ENCODE peak calls at places on chromosomes 13 and 19, in six cellular contexts. K is right atrium auricular region, N is aorta, L is pancreas, T is vagina, Q is transverse colon. V is an unnamed sample. For H3K4me1, the result is how much of the 10 kb centered on the place peaks cover.

GRCh38 chr19:6423499-6424189 is 967 bp downstream of the KHSRP start:
- DNase-seq in N (peak), L (peak), Q (peak), K (peak), T (no peak), V (peak)

GRCh38 chr19:6394831-6395230 is 1.9 kb upstream of the GTF2F1 start:
- DNase-seq in T (no peak), N (no peak), K (no peak), L (no peak), Q (no peak), V (no peak)

GRCh38 chr13:112968380-112968909 is 569 bp upstream of the MCF2L start:
- DNase-seq in K (no peak), N (no peak), T (no peak), L (peak), Q (peak), V (peak)

GRCh38 chr19:6509118-6509971 is 7.2 kb upstream of the TUBB4A start:
- DNase-seq in T (no peak), L (peak), Q (no peak), K (no peak), N (peak), V (peak)

GRCh38 chr19:58330458-58330857 is 3.7 kb downstream of the ZSCAN22 start:
- DNase-seq in T (no peak), Q (no peak), N (no peak), L (no peak), K (no peak), V (no peak)

GRCh38 chr13:49220035-49220855 is at the start of gene MLNR:
- DNase-seq in K (peak), L (no peak), T (no peak), Q (no peak), N (no peak), V (peak)

GRCh38 chr19:4069331-4069959 is 2.7 kb upstream of the ZBTB7A start:
- DNase-seq in L (no peak), T (no peak), N (peak), Q (peak), K (no peak), V (peak)

GRCh38 chr19:19134687-19135158 is 3.6 kb downstream of the TMEM161A start:
- DNase-seq in K (no peak), N (no peak), Q (no peak), T (no peak), L (peak), V (peak)

GRCh38 chr19:57248646-57249045 is 8.2 kb downstream of the ZNF805 start:
- DNase-seq in Q (no peak), L (no peak), K (no peak), N (no peak), T (peak), V (no peak)

GRCh38 chr19:51207747-51208146 is 17.1 kb upstream of the CD33 start:
- DNase-seq in Q (no peak), N (no peak), T (no peak), L (no peak), K (no peak), V (no peak)

GRCh38 chr13:112828082-112828699 is 138.4 kb downstream of the ATP11A start:
- DNase-seq in Q (no peak), K (no peak), N (no peak), L (no peak), T (no peak), V (no peak)

GRCh38 chr19:42048992-42049391 is 21.0 kb downstream of the GRIK5 start:
- DNase-seq in K (no peak), N (no peak), L (no peak), T (no peak), Q (peak), V (no peak)

GRCh38 chr13:37413161-37413560 is 185.4 kb downstream of the POSTN start:
- DNase-seq in T (no peak), K (no peak), L (no peak), N (no peak), Q (no peak), V (no peak)

GRCh38 chr19:29445246-29445645 is 80.5 kb upstream of the VSTM2B start:
- DNase-seq in Q (no peak), T (peak), L (no peak), K (no peak), N (no peak), V (no peak)

GRCh38 chr13:56424246-56424645 is 716.5 kb upstream of the PRR20A start:
- DNase-seq in L (no peak), T (no peak), N (no peak), K (no peak), Q (no peak), V (no peak)

GRCh38 chr19:56291857-56292256 is 19.3 kb downstream of the EDDM13 start:
- DNase-seq in N (no peak), L (no peak), Q (no peak), K (no peak), T (no peak), V (no peak)

GRCh38 chr13:98797456-98797855 is 45.0 kb upstream of the SLC15A1 start:
- DNase-seq in K (peak), T (no peak), Q (no peak), N (no peak), L (no peak), V (no peak)

GRCh38 chr13:112450118-112450517 is 74.0 kb downstream of the SPACA7 start:
- DNase-seq in T (no peak), N (no peak), K (no peak), L (no peak), Q (no peak), V (no peak)

GRCh38 chr19:17686027-17686511 is 2.1 kb downstream of the UNC13A start:
- DNase-seq in L (no peak), K (no peak), Q (no peak), T (no peak), N (no peak), V (peak)

GRCh38 chr13:114100446-114101320 is 31.7 kb downstream of the RASA3 start:
- DNase-seq in N (peak), K (peak), T (no peak), Q (peak), L (peak), V (no peak)

GRCh38 chr13:67841071-67841470 is 610.9 kb upstream of the PCDH9 start:
- DNase-seq in K (no peak), N (no peak), L (no peak), T (no peak), Q (no peak), V (no peak)

GRCh38 chr19:14127929-14128509 is 8.4 kb downstream of the ASF1B start:
- DNase-seq in K (no peak), T (no peak), N (no peak), L (no peak), Q (no peak), V (peak)

GRCh38 chr19:18948976-18949356 is 7.9 kb upstream of the HOMER3 start:
- DNase-seq in T (no peak), N (no peak), K (no peak), Q (no peak), L (no peak), V (no peak)

GRCh38 chr13:44421853-44422525 is 48.4 kb downstream of the SERP2 start:
- DNase-seq in L (no peak), Q (no peak), T (peak), K (no peak), N (no peak), V (no peak)

GRCh38 chr13:32165791-32166190 is 134.2 kb downstream of the FRY start:
- DNase-seq in Q (no peak), L (no peak), T (no peak), K (no peak), N (no peak), V (peak)

GRCh38 chr13:42355841-42356575 is 84.1 kb downstream of the AKAP11 start:
- DNase-seq in Q (no peak), T (no peak), L (no peak), K (no peak), N (no peak), V (no peak)

GRCh38 chr19:14916848-14917247 is 24.4 kb upstream of the OR7C2 start:
- DNase-seq in N (no peak), K (no peak), T (no peak), Q (no peak), L (no peak), V (no peak)

GRCh38 chr13:32984857-32985626 is 31.2 kb upstream of the KL start:
- DNase-seq in L (no peak), T (no peak), K (no peak), Q (peak), N (no peak), V (no peak)

GRCh38 chr19:17706750-17707181 is 12.5 kb upstream of the MAP1S start:
- DNase-seq in Q (no peak), T (no peak), N (no peak), K (no peak), L (no peak), V (peak)

GRCh38 chr19:45305421-45305820 is 17.3 kb downstream of the CKM start:
- DNase-seq in L (no peak), T (no peak), K (no peak), Q (no peak), N (no peak), V (no peak)

GRCh38 chr19:22806418-22806817 is 22.5 kb upstream of the ZNF99 start:
- DNase-seq in T (no peak), N (no peak), K (no peak), Q (no peak), L (no peak), V (no peak)

GRCh38 chr13:54637377-54637776 is 1608.8 kb downstream of the OLFM4 start:
- DNase-seq in K (no peak), Q (no peak), T (no peak), L (no peak), N (no peak), V (no peak)

GRCh38 chr19:45638930-45639729 is at the start of gene EML2:
- DNase-seq in L (peak), Q (peak), K (no peak), T (no peak), N (no peak), V (peak)

GRCh38 chr19:40280608-40281221 is 4.4 kb downstream of the AKT2 start:
- DNase-seq in N (no peak), Q (peak), K (no peak), L (no peak), T (no peak), V (no peak)

GRCh38 chr19:37505958-37506386 is 767 bp upstream of the ZNF793 start:
- DNase-seq in T (no peak), Q (no peak), N (no peak), L (no peak), K (no peak), V (no peak)

GRCh38 chr19:32355309-32355708 is 9.9 kb downstream of the ZNF507 start:
- DNase-seq in N (no peak), T (no peak), K (no peak), L (no peak), Q (no peak), V (no peak)

GRCh38 chr13:110305001-110305400 is 2.0 kb downstream of the COL4A1 start:
- DNase-seq in Q (no peak), T (no peak), K (no peak), L (no peak), N (no peak), V (no peak)

GRCh38 chr13:36212789-36213188 is 1.6 kb downstream of the SOHLH2 start:
- DNase-seq in N (no peak), Q (no peak), K (no peak), T (no peak), L (no peak), V (no peak)

GRCh38 chr19:2454199-2454961 is 2.4 kb downstream of the LMNB2 start:
- DNase-seq in T (no peak), K (no peak), Q (no peak), L (no peak), N (peak), V (no peak)
- H3K4me3 ChIP-seq in T (no peak), K (no peak), Q (no peak), L (no peak), N (no peak), V (no peak)

GRCh38 chr19:20472854-20473253 is 92.7 kb downstream of the ZNF737 start:
- DNase-seq in T (no peak), L (no peak), N (no peak), K (no peak), Q (no peak), V (no peak)
- H3K4me1 ChIP-seq in T (under half), L (under half), N (under half), K (under half), Q (under half), V (under half)

DNA sequence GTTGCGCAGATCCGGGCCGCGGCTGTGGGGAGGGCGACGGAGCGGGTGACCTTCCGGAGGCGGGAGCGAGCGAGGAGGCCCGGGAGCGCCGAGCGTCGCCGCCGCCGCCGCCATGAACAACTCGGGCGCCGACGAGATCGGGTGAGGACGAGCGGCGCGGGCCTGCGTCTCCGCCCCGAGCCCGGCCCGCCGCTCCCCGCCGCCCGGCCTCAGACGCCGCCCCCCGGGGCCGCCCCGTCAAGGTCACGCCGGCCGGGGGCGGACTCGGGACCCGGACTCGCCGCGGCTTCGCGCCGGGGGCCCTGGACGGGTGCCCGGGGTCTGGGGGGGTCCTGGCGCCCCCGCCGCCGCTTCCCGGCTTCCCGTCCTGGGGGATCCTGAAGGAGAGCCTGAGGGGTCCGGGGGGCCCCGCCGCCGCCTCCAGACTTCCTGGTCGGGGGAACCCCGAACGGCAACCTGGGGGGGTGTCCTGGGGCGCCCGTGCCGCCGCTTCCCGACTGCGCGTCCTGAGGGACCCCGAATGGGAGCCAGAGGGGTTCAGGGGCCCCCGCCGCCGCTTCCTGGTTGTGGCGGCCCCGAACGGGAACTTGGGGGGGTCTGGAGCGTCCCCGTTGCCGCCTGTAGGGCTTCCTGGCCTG is 395 bp downstream of the DAZAP1 start:
- DNase-seq in N (peak), Q (peak), T (no peak), L (peak), K (no peak), V (peak)
- H3K4me3 ChIP-seq in N (peak), Q (peak), T (peak), L (peak), K (peak), V (peak)

GRCh38 chr13:97258801-97259200 is 36.7 kb downstream of the MBNL2 start:
- DNase-seq in T (no peak), Q (no peak), K (no peak), N (no peak), L (no peak), V (no peak)
- H3K4me1 ChIP-seq in T (half or more), Q (half or more), K (half or more), N (under half), L (half or more), V (under half)

GRCh38 chr13:27449936-27450828 is at the start of gene MTIF3:
- DNase-seq in Q (peak), K (peak), L (peak), T (no peak), N (peak), V (peak)

GRCh38 chr13:27450921-27451461 is 627 bp upstream of the MTIF3 start:
- DNase-seq in N (peak), K (no peak), Q (peak), L (peak), T (no peak), V (peak)

GRCh38 chr13:27446986-27447583 is 3.3 kb downstream of the MTIF3 start:
- DNase-seq in N (no peak), K (no peak), Q (peak), L (no peak), T (no peak), V (no peak)

GRCh38 chr13:27448308-27448707 is 2.1 kb downstream of the MTIF3 start:
- DNase-seq in T (no peak), N (no peak), L (no peak), Q (no peak), K (no peak), V (no peak)

DNA sequence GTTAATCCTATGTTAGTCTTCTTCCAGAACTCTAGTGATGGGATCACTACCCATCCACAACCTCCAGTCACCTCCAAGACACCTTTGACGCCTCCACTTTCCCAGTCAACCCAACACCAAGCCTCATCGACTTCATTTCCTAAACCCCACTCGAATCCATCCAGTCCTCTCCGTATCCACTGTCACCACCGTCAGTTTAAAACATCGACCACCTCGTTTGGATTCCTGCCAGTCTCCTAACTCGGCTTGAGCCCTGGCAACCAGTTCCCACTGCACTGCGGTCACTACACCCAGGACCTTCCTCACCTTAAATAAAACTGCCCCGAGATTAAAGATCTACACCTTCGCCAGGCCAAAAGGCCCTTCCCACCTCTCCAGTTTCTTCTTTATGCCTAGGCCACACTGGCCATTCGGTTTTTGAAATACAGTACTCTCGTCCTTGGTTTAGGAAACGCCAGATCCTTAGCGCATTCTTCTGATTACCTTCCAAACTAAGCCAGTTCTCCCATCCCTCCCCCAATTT is 1.2 kb downstream of the MTIF3 start:
- DNase-seq in L (peak), T (no peak), N (no peak), Q (no peak), K (no peak), V (no peak)
- H3K4me3 ChIP-seq in L (peak), T (peak), N (peak), Q (peak), K (peak), V (peak)

GRCh38 chr13:76884167-76884566 is 2.0 kb downstream of the KCTD12 start:
- DNase-seq in Q (peak), L (peak), K (peak), N (peak), T (no peak), V (peak)
- H3K4me1 ChIP-seq in Q (under half), L (under half), K (under half), N (under half), T (under half), V (under half)

GRCh38 chr19:35177377-35178274 is 23.1 kb downstream of the FXYD5 start:
- DNase-seq in L (no peak), N (no peak), T (no peak), Q (no peak), K (no peak), V (no peak)

GRCh38 chr19:35178701-35179100 is 24.2 kb downstream of the FXYD5 start:
- DNase-seq in L (no peak), N (no peak), K (no peak), Q (no peak), T (no peak), V (no peak)

GRCh38 chr19:35174226-35174625 is 19.7 kb downstream of the FXYD5 start:
- DNase-seq in Q (no peak), N (no peak), L (no peak), T (no peak), K (no peak), V (no peak)

GRCh38 chr19:35179830-35180229 is 25.3 kb downstream of the FXYD5 start:
- DNase-seq in K (no peak), N (no peak), L (no peak), Q (no peak), T (no peak), V (no peak)

GRCh38 chr19:35176183-35176570 is 21.6 kb downstream of the FXYD5 start:
- DNase-seq in Q (no peak), T (no peak), L (no peak), N (no peak), K (no peak), V (no peak)
- H3K4me3 ChIP-seq in Q (no peak), T (no peak), L (no peak), N (no peak), K (no peak), V (no peak)

V was measured in right cardiac atrium.